ENCODE peak calls at places on chromosome 13, in ten cellular contexts. T, M, O, J, R, B, P, N, W and F are unnamed samples.

GRCh38 chr13:93466502-93467036 is 240.0 kb downstream of the GPC6 start:
- DNase-seq in T (no peak), M (no peak), O (no peak), J (no peak), R (no peak), B (no peak), P (no peak), N (no peak), W (no peak), F (no peak)

GRCh38 chr13:51797664-51798488 is 6.1 kb downstream of the DHRS12 start:
- DNase-seq in T (peak; percentile 49), M (peak; percentile 81), O (peak; percentile 60), J (no peak), R (peak; percentile 62), B (no peak), P (peak; percentile 83), N (peak; percentile 68), W (peak; percentile 45), F (peak; percentile 88)

GRCh38 chr13:108223850-108224503 is 5.8 kb downstream of the ABHD13 start:
- DNase-seq in T (no peak), M (no peak), O (no peak), J (no peak), R (no peak), B (no peak), P (no peak), N (no peak), W (no peak), F (no peak)

GRCh38 chr13:74114202-74114601 is 20.0 kb downstream of the KLF12 start:
- DNase-seq in T (no peak), M (no peak), O (no peak), J (no peak), R (no peak), B (no peak), P (no peak), N (no peak), W (no peak), F (no peak)

GRCh38 chr13:47934371-47934770 is 66.7 kb downstream of the SUCLA2 start:
- DNase-seq in T (no peak), M (no peak), O (no peak), J (no peak), R (no peak), B (no peak), P (no peak), N (no peak), W (no peak), F (no peak)

GRCh38 chr13:19587635-19588300 is 26.4 kb upstream of the TPTE2 start:
- DNase-seq in T (peak; percentile 21), M (peak; percentile 39), O (no peak), J (no peak), R (peak; percentile 47), B (no peak), P (peak; percentile 24), N (peak; percentile 62), W (no peak), F (no peak)

GRCh38 chr13:92967923-92968322 is 258.7 kb upstream of the GPC6 start:
- DNase-seq in T (no peak), M (no peak), O (no peak), J (no peak), R (no peak), B (no peak), P (no peak), N (no peak), W (no peak), F (no peak)

GRCh38 chr13:114146629-114147028 is 14.2 kb upstream of the RASA3 start:
- DNase-seq in T (no peak), M (peak; percentile 22), O (peak; percentile 27), J (no peak), R (peak; percentile 26), B (peak; percentile 50), P (no peak), N (peak; percentile 95), W (no peak), F (no peak)

GRCh38 chr13:74187564-74187963 is 53.4 kb upstream of the KLF12 start:
- DNase-seq in T (no peak), M (no peak), O (no peak), J (no peak), R (no peak), B (no peak), P (no peak), N (peak; percentile 69), W (no peak), F (no peak)

GRCh38 chr13:114013952-114014629 is 40.2 kb upstream of the C13orf46 start:
- DNase-seq in T (no peak), M (no peak), O (no peak), J (no peak), R (no peak), B (no peak), P (no peak), N (no peak), W (no peak), F (no peak)

GRCh38 chr13:38763446-38764381 is 76.8 kb downstream of the FREM2 start:
- DNase-seq in T (no peak), M (no peak), O (peak; percentile 46), J (peak; percentile 16), R (peak; percentile 24), B (no peak), P (peak; percentile 35), N (peak; percentile 44), W (no peak), F (peak; percentile 44)
- H3K27ac ChIP-seq in T (no peak overlapping the region), M (no peak overlapping the region), O (peak overlapping the region; percentile 75), J (no peak overlapping the region), R (no peak overlapping the region), B (no peak overlapping the region), P (no peak overlapping the region), N (no peak overlapping the region), W (no peak overlapping the region), F (no peak overlapping the region)

DNA sequence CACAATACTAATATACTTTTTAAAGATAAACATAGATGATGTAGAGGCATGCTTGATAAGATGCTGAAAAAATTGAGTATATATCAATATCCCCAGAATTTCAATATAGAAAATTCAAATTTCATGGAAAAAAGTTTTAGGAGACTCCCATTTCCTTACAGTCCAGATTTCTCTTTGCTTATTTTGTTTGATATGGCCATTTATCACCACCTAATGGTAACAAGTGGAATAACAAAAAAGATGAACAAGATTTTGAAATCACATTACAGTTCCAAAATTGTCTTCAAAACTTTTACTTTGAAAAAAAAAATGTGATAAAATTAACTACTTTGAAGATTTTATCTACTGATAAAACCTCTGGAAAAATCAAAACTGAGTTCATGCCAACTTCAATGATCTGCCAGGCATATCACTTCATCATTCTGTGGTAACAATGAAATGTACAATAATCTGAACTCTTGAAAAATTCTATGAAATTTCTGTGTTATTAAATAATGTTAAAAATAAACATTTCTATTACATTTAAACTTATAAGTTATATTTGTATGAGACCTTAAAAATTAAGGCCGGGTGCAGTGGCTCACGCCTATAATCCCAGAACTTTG is 17.5 kb downstream of the MIPEP start:
- DNase-seq in T (no peak), M (no peak), O (no peak), J (no peak), R (no peak), B (no peak), P (peak; percentile 29), N (peak; percentile 42), W (no peak), F (no peak)
- H3K27ac ChIP-seq in T (no peak overlapping the region), M (no peak overlapping the region), O (no peak overlapping the region), J (no peak overlapping the region), R (no peak overlapping the region), B (no peak overlapping the region), P (no peak overlapping the region), N (no peak overlapping the region), W (no peak overlapping the region), F (no peak overlapping the region)

GRCh38 chr13:24184855-24185254 is 24.3 kb downstream of the SPATA13 start:
- DNase-seq in T (no peak), M (no peak), O (no peak), J (no peak), R (no peak), B (no peak), P (peak; percentile 38), N (no peak), W (no peak), F (no peak)

GRCh38 chr13:24182703-24183081 is 22.2 kb downstream of the SPATA13 start:
- DNase-seq in T (no peak), M (no peak), O (peak; percentile 90), J (no peak), R (no peak), B (no peak), P (no peak), N (no peak), W (no peak), F (no peak)

GRCh38 chr13:24183741-24184182 is 23.2 kb downstream of the SPATA13 start:
- DNase-seq in T (no peak), M (no peak), O (peak; percentile 77), J (peak; percentile 73), R (no peak), B (no peak), P (peak; percentile 69), N (no peak), W (no peak), F (no peak)

GRCh38 chr13:24185591-24186232 is 25.2 kb downstream of the SPATA13 start:
- DNase-seq in T (no peak), M (no peak), O (no peak), J (no peak), R (no peak), B (no peak), P (no peak), N (no peak), W (no peak), F (no peak)

DNA sequence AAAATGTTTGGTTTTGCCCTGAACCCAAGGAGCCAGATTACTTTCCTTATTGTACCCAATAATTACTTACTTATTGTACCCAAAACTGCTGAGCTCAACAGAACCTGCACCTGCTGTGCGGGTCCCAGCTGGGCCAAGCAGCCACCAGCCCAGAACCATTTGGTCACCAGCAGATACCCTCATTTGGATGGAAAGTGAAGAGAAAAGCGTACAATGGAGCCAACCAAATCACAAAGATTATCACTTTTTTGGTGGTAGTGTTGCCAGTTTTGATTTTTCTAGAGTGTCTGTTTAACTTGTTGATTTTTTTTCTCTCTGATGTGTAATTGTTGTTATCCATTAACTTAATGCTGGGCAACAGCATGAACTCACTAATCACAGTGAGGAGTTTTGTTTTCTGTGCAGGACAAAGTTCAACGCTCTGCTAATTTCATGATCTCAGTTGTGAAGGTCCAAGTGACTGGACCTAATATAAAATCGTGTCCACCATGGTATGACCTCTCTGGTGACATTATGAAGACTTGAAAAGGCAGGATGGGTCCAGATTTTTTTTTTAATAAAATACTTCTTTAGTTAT is 23.8 kb downstream of the SPATA13 start:
- DNase-seq in T (no peak), M (no peak), O (peak; percentile 65), J (no peak), R (no peak), B (no peak), P (peak; percentile 94), N (no peak), W (no peak), F (no peak)
- H3K27ac ChIP-seq in T (no peak overlapping the region), M (no peak overlapping the region), O (peak overlapping the region; percentile 99), J (no peak overlapping the region), R (no peak overlapping the region), B (no peak overlapping the region), P (peak overlapping the region; percentile 92), N (no peak overlapping the region), W (no peak overlapping the region), F (no peak overlapping the region)

DNA sequence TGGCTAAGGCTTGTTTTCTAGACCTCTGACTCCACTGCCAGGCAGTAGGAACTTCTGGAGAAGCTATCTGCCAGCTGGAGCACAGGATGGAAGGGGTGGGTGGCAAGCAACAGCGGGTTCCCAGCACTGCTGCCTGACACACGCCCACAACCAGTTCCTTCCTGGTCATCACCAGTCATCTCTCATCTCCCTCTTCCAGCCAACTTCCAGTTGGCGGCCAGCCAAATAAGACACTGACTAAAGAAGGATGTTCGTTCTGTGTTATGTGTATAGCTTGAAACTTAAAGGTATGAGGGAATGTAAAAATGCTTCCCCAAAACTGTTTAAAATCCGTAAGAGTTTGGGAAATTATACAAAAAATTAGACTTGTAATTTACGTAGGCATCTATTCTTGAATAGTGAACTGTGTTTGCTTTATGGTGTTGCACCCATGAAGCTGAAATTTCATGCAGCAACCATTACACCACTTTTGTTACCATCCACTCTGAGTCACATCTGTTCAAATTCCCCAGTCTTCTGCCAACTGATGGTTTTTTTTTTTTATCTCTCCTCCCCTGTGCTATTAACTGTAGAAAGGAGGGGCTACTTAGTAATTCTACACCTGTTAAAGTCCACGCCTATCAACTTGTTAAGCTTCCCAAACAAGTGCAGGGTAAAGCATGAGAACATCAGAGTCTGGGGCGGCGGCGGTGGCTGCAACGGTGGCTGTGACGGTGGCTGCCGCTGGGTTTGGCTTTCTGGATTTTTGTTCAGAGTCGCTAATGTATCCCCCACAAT is 86.2 kb upstream of the FRY start:
- DNase-seq in T (no peak), M (no peak), O (peak; percentile 55), J (no peak), R (peak; percentile 5), B (peak; percentile 78), P (peak; percentile 76), N (peak; percentile 84), W (no peak), F (peak; percentile 58)
- H3K27ac ChIP-seq in T (no peak overlapping the region), M (no peak overlapping the region), O (no peak overlapping the region), J (no peak overlapping the region), R (no peak overlapping the region), B (peak overlapping the region; percentile 43), P (no peak overlapping the region), N (peak overlapping the region; percentile 84), W (no peak overlapping the region), F (peak overlapping the region; percentile 48)